ENCODE peak calls at places on chromosomes 16 and 17, in six cellular contexts. U is bronchial epithelial cell, K is suprapubic skin, W is fibroblast of villous mesenchyme, D is sigmoid colon, V is body of pancreas. S is an unnamed sample.

GRCh38 chr17:75684249-75684648 is 17.1 kb downstream of the SAP30BP start:
- DNase-seq in U (peak), D (no peak), V (no peak), W (no peak), K (no peak), S (no peak)

GRCh38 chr17:67959510-67959909 is 36.8 kb downstream of the C17orf58 start:
- DNase-seq in U (no peak), D (no peak), V (no peak), W (no peak), K (no peak), S (no peak)

GRCh38 chr16:63697736-63698135 is 1424.1 kb downstream of the CDH11 start:
- DNase-seq in V (no peak), D (no peak), K (no peak), W (no peak), U (no peak), S (no peak)

GRCh38 chr17:14559720-14560119 is 258.8 kb downstream of the HS3ST3B1 start:
- DNase-seq in W (no peak), K (no peak), U (no peak), D (no peak), V (no peak), S (no peak)

GRCh38 chr17:50310455-50311111 is 35.3 kb upstream of the XYLT2 start:
- DNase-seq in K (no peak), D (no peak), U (no peak), V (no peak), W (no peak), S (no peak)

GRCh38 chr16:14309001-14309886 is 238.1 kb downstream of the MRTFB start:
- DNase-seq in W (peak), U (peak), V (peak), D (no peak), K (no peak), S (peak)

GRCh38 chr16:82652826-82653225 is 26.1 kb downstream of the CDH13 start:
- DNase-seq in W (no peak), K (no peak), D (no peak), V (no peak), U (no peak), S (no peak)

GRCh38 chr16:19393226-19394074 is 24.2 kb upstream of the TMC5 start:
- DNase-seq in V (no peak), W (peak), D (no peak), K (no peak), U (peak), S (no peak)

GRCh38 chr17:946510-947236 is 32.9 kb downstream of the NXN start:
- DNase-seq in W (no peak), U (no peak), D (no peak), V (no peak), K (no peak), S (no peak)

GRCh38 chr17:59372138-59372751 is 40.8 kb downstream of the YPEL2 start:
- DNase-seq in K (no peak), D (peak), W (peak), V (peak), U (no peak), S (no peak)

GRCh38 chr17:78665385-78665951 is 88.3 kb upstream of the DNAH17 start:
- DNase-seq in V (no peak), U (no peak), K (no peak), W (no peak), D (no peak), S (no peak)

GRCh38 chr17:51263001-51263400 is 2.7 kb downstream of the UTP18 start:
- DNase-seq in V (no peak), W (peak), K (no peak), D (no peak), U (peak), S (no peak)

GRCh38 chr16:8936421-8936820 is 27.3 kb downstream of the USP7 start:
- DNase-seq in V (peak), W (peak), U (peak), K (no peak), D (no peak), S (peak)

GRCh38 chr17:13792314-13792713 is 190.6 kb upstream of the HS3ST3A1 start:
- DNase-seq in W (no peak), D (no peak), U (no peak), V (no peak), K (no peak), S (no peak)

GRCh38 chr17:38905375-38905774 is 20.0 kb upstream of the LASP1NB start:
- DNase-seq in D (no peak), K (no peak), W (no peak), V (no peak), U (no peak), S (no peak)

GRCh38 chr17:44389723-44390202 is 314 bp upstream of the ITGA2B start:
- DNase-seq in U (no peak), D (no peak), W (no peak), V (no peak), K (peak), S (no peak)

GRCh38 chr16:31265329-31266245 is 5.8 kb downstream of the ITGAM start:
- DNase-seq in K (no peak), V (peak), U (peak), D (peak), W (peak), S (peak)

GRCh38 chr17:64133546-64134215 is 3.7 kb upstream of the ERN1 start:
- DNase-seq in V (peak), U (peak), D (no peak), K (no peak), W (peak), S (peak)

GRCh38 chr16:17847234-17847795 is 376.6 kb upstream of the XYLT1 start:
- DNase-seq in U (no peak), D (no peak), V (no peak), W (no peak), K (no peak), S (no peak)

GRCh38 chr16:19410435-19411153 is 7.1 kb upstream of the TMC5 start:
- DNase-seq in K (no peak), V (peak), D (no peak), W (peak), U (no peak), S (no peak)

DNA sequence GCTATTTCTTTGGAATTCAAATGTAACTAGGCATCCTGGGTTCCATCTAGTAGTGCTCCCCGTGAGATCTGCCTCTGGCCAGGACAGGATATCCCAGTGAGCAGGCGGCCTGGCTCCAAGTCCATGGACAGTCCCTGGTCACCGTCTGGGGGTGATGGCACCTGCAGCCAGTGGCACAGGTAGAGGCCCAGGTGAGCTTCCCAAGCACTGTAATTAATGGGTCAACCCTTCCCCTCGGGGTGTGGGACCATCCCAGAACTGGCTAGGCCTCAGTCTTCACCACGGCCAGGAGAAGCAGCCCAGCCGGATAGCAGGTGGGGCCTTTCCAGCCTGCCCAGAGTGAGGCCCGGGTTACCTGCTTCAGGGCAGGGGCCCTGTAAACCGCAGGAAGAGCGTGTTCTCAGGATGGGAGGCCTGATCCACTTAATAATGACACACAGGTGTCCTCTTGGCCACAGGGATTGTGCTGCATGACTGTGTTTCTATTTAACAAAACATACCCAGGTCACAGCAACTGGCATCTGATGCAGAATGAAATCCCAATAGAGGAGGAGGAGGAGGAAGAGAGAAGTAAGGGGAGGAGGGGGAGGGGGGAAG is 9.3 kb upstream of the LITAF start:
- DNase-seq in K (no peak), D (no peak), V (no peak), U (no peak), W (no peak), S (no peak)
- TF ChIP-seq CTCF in K (no peak), D (no peak), V (no peak), U (no peak), W (no peak), S (no peak)

GRCh38 chr16:75555707-75556512 is at the start of gene TMEM231:
- DNase-seq in V (peak), W (peak), U (peak), K (peak), D (peak), S (peak)
- TF ChIP-seq CTCF in V (no peak), W (no peak), U (no peak), K (no peak), D (no peak), S (no peak)

GRCh38 chr16:2204727-2205103 is 539 bp upstream of the MLST8 start:
- DNase-seq in W (no peak), K (no peak), U (no peak), V (no peak), D (no peak), S (no peak)

GRCh38 chr16:2205967-2206313 is 686 bp downstream of the MLST8 start:
- DNase-seq in V (no peak), D (no peak), W (no peak), K (no peak), U (no peak), S (no peak)

GRCh38 chr16:2206780-2207433 is 1.7 kb downstream of the MLST8 start:
- DNase-seq in U (no peak), W (peak), D (no peak), V (no peak), K (no peak), S (no peak)

GRCh38 chr16:2206420-2206779 is 1.1 kb downstream of the MLST8 start:
- DNase-seq in V (no peak), W (no peak), K (no peak), U (no peak), D (no peak), S (no peak)

GRCh38 chr16:2205104-2205966 is at the start of gene MLST8:
- DNase-seq in V (peak), U (peak), W (peak), D (peak), K (peak), S (peak)
- TF ChIP-seq CTCF in V (peak), U (peak), W (no peak), D (no peak), K (no peak), S (no peak)

GRCh38 chr16:84144859-84145639 is at the start of the genes DNAAF1 and HSDL1:
- DNase-seq in V (peak), U (peak), D (peak), W (peak), K (peak), S (peak)
- TF ChIP-seq CTCF in V (no peak), U (peak), D (no peak), W (no peak), K (no peak), S (no peak)

GRCh38 chr17:81445642-81446500 is 50.6 kb downstream of the BAHCC1 start:
- DNase-seq in W (no peak), D (no peak), V (no peak), U (no peak), K (no peak), S (no peak)
- TF ChIP-seq CTCF in W (no peak), D (no peak), V (no peak), U (no peak), K (no peak), S (no peak)

DNA sequence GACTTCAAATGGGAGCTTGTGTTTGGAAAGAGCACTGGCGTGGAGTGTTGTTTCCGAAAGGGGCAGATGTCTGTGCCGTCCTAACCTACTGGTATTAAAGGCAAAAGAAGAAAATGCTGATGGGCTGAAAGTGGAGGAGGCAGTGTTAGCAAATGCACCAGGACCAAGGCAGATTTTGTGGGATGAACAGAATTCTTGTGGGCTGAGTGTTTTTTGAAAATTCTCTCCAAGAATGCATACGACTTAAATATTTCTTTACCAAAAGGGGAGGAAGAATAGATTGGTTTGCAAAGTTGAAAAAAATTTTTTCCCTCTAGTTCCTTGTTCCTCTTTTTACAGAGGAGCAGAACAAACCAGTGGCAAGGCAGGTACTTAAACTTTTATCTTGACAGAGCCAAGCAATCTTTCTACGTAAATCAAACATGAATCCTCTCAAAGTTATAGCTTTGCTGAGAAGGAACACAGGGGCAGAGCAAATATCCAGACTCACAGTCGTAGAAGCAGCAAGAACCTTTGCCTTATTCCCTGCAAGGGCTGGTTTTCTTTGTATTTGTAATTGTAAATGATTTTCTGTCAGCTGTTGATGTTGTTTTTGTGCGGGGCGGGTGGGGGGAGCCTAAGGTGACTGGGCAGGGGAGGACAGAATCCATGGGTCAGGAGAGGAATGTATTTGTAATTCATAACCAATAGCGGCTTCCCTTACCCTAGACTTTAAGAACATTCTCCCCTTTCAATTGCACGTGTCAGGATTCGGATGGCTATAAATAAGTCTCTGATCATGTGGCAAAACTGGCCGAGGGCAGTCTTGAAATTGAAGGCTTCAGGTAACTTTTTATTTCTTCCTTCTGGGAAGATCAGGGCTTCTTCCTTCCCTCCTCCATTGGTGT is 16.6 kb downstream of the MARCHF10 start:
- DNase-seq in D (no peak), K (no peak), W (peak), V (no peak), U (peak), S (no peak)
- TF ChIP-seq CTCF in D (no peak), K (no peak), W (no peak), V (no peak), U (no peak), S (no peak)

DNA sequence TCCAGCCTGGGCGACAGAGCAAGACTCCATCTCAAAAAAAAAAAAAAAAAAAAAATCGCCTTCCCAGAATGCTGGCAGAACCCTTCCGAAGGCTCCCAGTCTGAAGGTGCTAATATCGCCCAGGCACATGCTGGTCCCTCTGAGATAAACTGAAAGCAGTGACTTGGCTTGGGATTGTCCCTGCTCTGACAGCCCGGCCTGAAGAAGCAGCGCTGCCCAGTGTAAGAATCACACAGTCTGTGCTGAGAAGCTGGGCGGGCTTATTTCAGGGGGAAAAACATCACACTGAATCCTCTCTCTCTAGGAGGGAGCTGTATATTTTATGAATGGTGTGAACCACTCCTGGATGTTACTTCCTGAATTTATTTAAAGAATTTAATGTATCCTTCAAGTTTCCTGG is 36.4 kb downstream of the GAS7 start:
- DNase-seq in U (no peak), W (no peak), K (no peak), V (no peak), D (no peak), S (no peak)
- TF ChIP-seq CTCF in U (no peak), W (no peak), K (no peak), V (no peak), D (no peak), S (no peak)

DNA sequence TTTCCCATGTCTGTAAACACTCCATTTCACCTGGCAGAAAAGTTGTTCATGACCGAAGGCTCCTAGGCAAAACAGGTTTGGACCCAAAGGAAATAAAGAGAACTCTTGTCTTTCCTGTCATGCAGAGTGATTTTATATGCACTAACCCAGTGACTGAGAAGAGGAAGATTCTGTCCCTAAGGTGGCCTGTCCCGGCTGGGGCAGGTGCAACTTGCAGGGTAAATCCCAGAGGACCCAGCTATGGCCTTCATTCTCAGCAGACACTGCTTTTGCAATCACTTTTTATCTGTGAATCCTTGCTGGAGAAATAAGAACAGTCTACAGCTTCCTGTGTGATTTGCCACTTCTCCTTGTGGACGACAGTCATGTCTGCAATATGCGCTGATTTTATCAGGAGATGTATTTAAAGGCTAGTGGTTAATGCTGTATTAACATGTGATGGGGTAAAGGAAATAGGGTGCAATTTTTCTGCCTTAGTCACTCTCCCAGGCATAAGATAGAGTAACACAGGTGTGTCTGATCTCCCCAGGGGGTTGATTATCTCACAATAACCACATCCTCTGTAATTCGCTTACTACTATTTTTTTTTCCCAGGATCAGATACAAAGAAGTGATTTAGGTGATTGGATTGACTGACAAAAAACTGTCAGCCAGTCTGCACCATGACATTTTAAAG is 696.8 kb upstream of the SOX9 start:
- DNase-seq in V (no peak), D (no peak), W (peak), U (peak), K (no peak), S (peak)
- TF ChIP-seq CTCF in V (no peak), D (no peak), W (no peak), U (no peak), K (no peak), S (no peak)

DNA sequence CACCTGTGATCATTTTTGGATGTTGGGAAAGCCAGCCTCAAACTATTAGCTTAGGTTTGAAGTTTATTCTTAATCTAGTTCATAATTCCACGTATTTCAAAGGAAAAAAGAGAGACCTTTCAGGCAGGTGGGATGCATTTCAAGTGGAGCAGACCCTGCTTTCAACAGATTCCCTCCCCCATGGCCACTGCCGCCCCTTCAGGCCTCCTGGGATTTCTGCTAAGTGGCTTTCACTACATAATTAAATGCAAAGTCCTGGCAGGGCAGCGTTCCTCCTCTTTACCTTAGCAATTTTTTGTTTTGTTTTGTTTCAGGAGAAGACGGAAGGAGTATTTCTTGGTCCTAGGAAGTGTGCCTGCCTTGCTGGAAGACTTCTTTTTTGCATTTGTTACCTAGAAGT is 36.6 kb downstream of the MAF start:
- DNase-seq in V (no peak), K (no peak), W (no peak), U (no peak), D (no peak), S (no peak)
- TF ChIP-seq CTCF in V (no peak), K (no peak), W (no peak), U (no peak), D (no peak), S (no peak)

GRCh38 chr17:32774286-32775084 is 102.4 kb downstream of the MYO1D start:
- DNase-seq in U (no peak), K (no peak), V (no peak), D (no peak), W (no peak), S (no peak)

GRCh38 chr17:32772453-32773025 is 104.4 kb downstream of the MYO1D start:
- DNase-seq in V (no peak), D (no peak), U (peak), K (no peak), W (no peak), S (no peak)

GRCh38 chr17:32763855-32764439 is 113.0 kb downstream of the MYO1D start:
- DNase-seq in U (no peak), K (no peak), W (no peak), V (no peak), D (no peak), S (no peak)

GRCh38 chr17:32771396-32771795 is 105.5 kb downstream of the MYO1D start:
- DNase-seq in W (peak), V (no peak), D (no peak), K (no peak), U (peak), S (peak)

GRCh38 chr17:32769846-32770245 is 107.1 kb downstream of the MYO1D start:
- DNase-seq in V (peak), W (peak), D (no peak), U (peak), K (no peak), S (peak)
- TF ChIP-seq CTCF in V (peak), W (no peak), D (no peak), U (peak), K (no peak), S (peak)

S was measured in RWPE1.